ENCODE peak calls at places on chromosomes 12 and 14, in four cellular contexts. W is kidney, D is cardiac fibroblast, R is BE2C. Z is an unnamed sample.
A peak's percentile ranks its signal among the peaks of the same experiment; 100 is the strongest.

GRCh38 chr12:132219323-132219722 is 75.1 kb downstream of the NOC4L start:
- DNase-seq in W (peak; percentile 70), D (no peak), R (no peak), Z (no peak)

GRCh38 chr12:89279499-89279898 is 72.8 kb downstream of the DUSP6 start:
- DNase-seq in W (no peak), D (no peak), R (no peak), Z (no peak)

GRCh38 chr14:91924871-91925726 is 22.4 kb downstream of the FBLN5 start:
- DNase-seq in W (peak; percentile 90), D (peak; percentile 63), R (no peak), Z (no peak)

GRCh38 chr12:82474798-82475184 is 116.5 kb downstream of the METTL25 start:
- DNase-seq in W (no peak), D (peak; percentile 61), R (no peak), Z (no peak)

GRCh38 chr12:76586764-76587395 is 27.3 kb upstream of the OSBPL8 start:
- DNase-seq in W (no peak), D (peak; percentile 76), R (peak; percentile 12), Z (peak; percentile 20)

GRCh38 chr12:12704593-12705230 is 8.7 kb upstream of the GPR19 start:
- DNase-seq in W (no peak), D (peak; percentile 96), R (peak; percentile 70), Z (peak; percentile 42)

GRCh38 chr14:101595887-101596721 is 34.8 kb downstream of the DIO3 start:
- DNase-seq in W (no peak), D (no peak), R (no peak), Z (no peak)

GRCh38 chr12:49795654-49796105 is 32.5 kb downstream of the NCKAP5L start:
- DNase-seq in W (no peak), D (no peak), R (no peak), Z (peak; percentile 11)

GRCh38 chr12:110687770-110688169 is 1.1 kb downstream of the HVCN1 start:
- DNase-seq in W (no peak), D (no peak), R (no peak), Z (no peak)

GRCh38 chr12:110686294-110686903 is 2.5 kb downstream of the HVCN1 start:
- DNase-seq in W (no peak), D (no peak), R (no peak), Z (peak; percentile 8)

GRCh38 chr12:110684322-110684836 is 4.5 kb downstream of the HVCN1 start:
- DNase-seq in W (no peak), D (no peak), R (no peak), Z (peak; percentile 9)

GRCh38 chr12:110680032-110680431 is 8.9 kb downstream of the HVCN1 start:
- DNase-seq in W (peak; percentile 14), D (no peak), R (no peak), Z (no peak)

DNA sequence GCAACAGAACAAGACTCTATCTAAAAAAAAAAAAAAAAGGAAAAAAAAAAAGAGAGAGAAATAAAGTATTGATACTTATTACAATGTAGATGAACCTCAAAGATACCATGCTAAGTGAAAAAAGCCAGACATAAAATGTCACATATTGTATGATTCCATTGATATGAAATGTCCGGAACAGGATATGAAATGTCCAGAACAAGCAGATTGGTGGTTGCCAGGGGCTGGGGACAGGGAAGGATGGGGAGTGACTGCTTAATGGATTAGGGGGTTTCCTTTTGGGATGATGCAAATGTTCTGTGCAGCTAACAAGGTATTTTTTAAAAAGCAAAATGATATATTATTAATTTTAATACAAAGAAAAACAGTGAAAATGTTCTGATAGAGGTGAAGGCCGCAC is 5.0 kb downstream of the HVCN1 start:
- DNase-seq in W (no peak), D (no peak), R (no peak), Z (no peak)
- TF ChIP-seq CTCF in W (no peak), D (no peak), R (no peak), Z (no peak)

GRCh38 chr12:116612436-116612835 is 53.3 kb downstream of the MAP1LC3B2 start:
- DNase-seq in W (no peak), D (no peak), R (no peak), Z (no peak)

GRCh38 chr12:116607039-116607438 is 47.9 kb downstream of the MAP1LC3B2 start:
- DNase-seq in W (no peak), D (no peak), R (no peak), Z (no peak)

GRCh38 chr12:116609236-116609635 is 50.1 kb downstream of the MAP1LC3B2 start:
- DNase-seq in W (no peak), D (no peak), R (no peak), Z (no peak)

GRCh38 chr12:116610971-116611541 is 51.9 kb downstream of the MAP1LC3B2 start:
- DNase-seq in W (no peak), D (no peak), R (no peak), Z (no peak)

GRCh38 chr12:116609715-116610114 is 50.5 kb downstream of the MAP1LC3B2 start:
- DNase-seq in W (no peak), D (peak; percentile 20), R (peak; percentile 49), Z (no peak)
- TF ChIP-seq CTCF in W (no peak), D (peak; percentile 43), R (peak; percentile 61), Z (peak; percentile 20)

GRCh38 chr12:120816363-120816762 is 87.8 kb downstream of the SPPL3 start:
- DNase-seq in W (no peak), D (no peak), R (no peak), Z (no peak)

GRCh38 chr12:120817559-120818330 is 86.4 kb downstream of the SPPL3 start:
- DNase-seq in W (no peak), D (no peak), R (no peak), Z (no peak)

GRCh38 chr12:120814203-120814902 is 88.7 kb downstream of the ACADS start:
- DNase-seq in W (no peak), D (no peak), R (no peak), Z (no peak)

GRCh38 chr12:120813588-120814153 is 88.0 kb downstream of the ACADS start:
- DNase-seq in W (no peak), D (no peak), R (no peak), Z (no peak)

GRCh38 chr12:120814903-120815429 is 89.2 kb downstream of the SPPL3 start:
- DNase-seq in W (no peak), D (no peak), R (no peak), Z (no peak)
- TF ChIP-seq CTCF in W (no peak), D (no peak), R (no peak), Z (no peak)

DNA sequence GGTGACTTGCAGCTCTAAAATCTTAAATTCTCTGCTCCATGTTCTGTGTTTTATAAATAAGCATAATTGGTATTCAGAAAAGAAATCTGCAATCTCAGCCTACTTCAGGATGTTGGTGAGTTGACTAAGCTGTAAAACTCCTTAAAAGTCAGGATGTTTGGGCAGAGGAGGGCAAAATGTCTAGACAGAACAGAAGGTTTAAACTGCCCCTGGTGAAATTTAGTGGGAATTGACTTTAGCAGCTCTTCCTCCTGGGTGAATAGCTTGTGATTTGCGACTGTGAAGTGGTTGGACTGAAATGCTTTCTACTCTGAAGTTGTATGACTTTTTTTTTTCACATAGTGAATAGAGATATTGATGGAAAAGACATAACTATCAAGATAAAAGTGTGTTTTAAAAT is 85.8 kb downstream of the CAND1 start:
- DNase-seq in W (no peak), D (peak; percentile 51), R (no peak), Z (no peak)
- TF ChIP-seq CTCF in W (no peak), D (no peak), R (no peak), Z (no peak)

DNA sequence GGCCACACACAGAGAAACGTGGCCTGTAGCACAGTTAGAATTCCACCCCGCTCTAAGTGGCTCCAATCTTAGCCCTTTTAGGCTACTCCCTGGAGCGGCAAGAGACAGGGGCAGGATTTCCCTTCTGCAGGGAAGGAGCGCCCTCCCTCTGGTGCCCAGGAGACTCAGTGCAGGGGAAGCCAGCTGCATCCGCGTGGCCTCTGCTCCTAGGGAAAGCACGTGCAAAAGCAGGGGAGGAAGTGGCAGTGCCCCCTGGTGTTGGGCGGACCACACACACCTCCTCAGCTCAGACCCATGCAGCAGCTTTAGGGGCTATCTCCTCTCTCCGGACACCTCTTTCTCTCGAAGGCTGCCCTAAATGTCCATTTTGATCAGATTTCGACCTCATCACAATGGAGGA is 50.0 kb downstream of the SPRING1 start:
- DNase-seq in W (peak; percentile 79), D (peak; percentile 28), R (peak; percentile 83), Z (peak; percentile 46)
- TF ChIP-seq CTCF in W (peak; percentile 32), D (peak; percentile 44), R (peak; percentile 78), Z (peak; percentile 25)

DNA sequence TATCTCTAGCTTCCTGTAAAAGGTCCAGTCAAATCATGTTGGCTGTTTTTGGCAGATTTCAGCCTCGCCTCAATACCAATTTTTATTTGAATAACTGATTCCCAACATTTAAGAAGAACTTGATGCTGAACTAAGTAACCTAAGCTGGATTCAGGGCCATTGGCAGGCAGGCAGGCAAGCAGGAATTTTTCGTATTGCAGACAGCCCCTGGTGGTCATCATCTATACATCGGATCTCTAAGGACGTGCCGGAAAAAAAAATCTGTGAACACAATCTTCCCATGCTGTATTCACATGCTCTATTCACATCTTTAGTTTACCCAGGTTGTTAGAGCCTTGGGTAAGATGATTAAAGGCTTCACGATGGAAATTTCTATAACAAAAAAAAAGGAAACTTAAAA is 7.0 kb downstream of the VCPKMT start:
- DNase-seq in W (no peak), D (peak; percentile 40), R (peak; percentile 26), Z (no peak)
- TF ChIP-seq CTCF in W (no peak), D (peak; percentile 45), R (peak; percentile 59), Z (no peak)

DNA sequence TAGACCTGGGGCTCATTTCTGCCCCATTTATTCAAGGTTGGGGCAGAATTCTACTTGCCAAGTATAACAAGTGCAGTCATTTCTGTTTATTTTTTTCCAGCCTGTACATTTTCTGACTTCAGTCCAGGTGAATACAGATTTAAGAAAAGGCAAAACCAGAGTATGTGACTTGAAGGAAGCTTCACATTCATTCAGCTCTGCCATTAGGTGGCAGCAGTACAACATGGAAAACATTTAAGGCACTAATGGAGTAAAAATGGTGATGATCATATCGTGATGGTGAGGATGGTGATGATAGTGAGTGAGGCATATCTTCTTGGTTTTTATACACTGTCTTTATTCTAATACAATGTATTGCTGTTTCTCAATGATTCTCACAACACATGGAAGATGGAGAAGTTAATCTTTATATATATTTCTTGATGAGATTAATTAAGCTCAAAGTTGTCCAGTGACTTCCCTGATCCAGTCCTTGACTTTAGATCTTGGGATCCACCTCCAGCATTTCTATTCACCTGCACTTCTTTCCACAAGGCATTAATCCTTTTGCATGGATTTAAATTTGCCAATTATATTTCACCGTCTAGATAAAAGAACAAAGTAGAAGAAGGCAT is 176.7 kb upstream of the SEL1L start:
- DNase-seq in W (no peak), D (peak; percentile 42), R (peak; percentile 28), Z (no peak)
- TF ChIP-seq CTCF in W (peak; percentile 59), D (peak; percentile 35), R (peak; percentile 69), Z (peak; percentile 49)

GRCh38 chr12:44003721-44004120 is 167.8 kb downstream of the TMEM117 start:
- DNase-seq in W (no peak), D (no peak), R (no peak), Z (no peak)

GRCh38 chr12:44002607-44003006 is 166.7 kb downstream of the TMEM117 start:
- DNase-seq in W (no peak), D (no peak), R (no peak), Z (no peak)

DNA sequence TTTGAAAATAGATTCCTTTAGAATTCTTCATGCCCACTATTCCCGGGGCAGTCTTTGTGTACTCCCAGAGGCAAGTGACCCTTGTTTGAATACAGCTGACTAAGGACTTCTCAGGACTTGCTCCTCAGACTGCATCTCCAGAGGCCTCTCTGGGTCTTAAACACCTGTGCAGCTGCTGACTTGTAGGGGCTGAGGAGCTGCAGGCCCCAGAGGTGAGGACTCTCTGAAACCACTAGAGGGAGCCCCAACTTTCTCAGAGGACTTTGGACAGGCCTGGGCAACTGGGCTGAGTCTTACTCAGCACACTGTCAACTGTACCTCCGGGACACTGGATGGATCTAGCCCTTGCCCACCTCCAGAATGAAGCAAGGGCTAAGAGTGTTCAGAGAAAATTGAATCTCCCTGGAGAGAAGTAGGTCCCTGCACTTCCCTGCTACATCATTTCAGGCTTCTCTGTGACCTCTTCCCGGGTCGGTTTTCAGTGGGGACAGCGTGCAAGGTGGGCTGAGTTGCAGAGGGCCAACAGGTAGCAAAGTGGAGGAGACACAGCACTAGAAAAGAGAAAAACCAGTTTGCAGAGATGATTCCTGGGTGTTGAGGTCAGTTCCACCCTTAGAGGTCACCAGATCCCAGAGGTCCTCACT is 164.6 kb downstream of the TMEM117 start:
- DNase-seq in W (no peak), D (peak; percentile 64), R (peak; percentile 42), Z (peak; percentile 47)
- TF ChIP-seq CTCF in W (peak; percentile 42), D (peak; percentile 75), R (peak; percentile 64), Z (peak; percentile 39)

Z was measured in GM10248.